ENCODE peak calls at places on chromosomes 3 and 15, in six cellular contexts. P, Q, C, S, Y and G are unnamed samples.

GRCh38 chr3:183253364-183253960 is 409 bp downstream of the B3GNT5 start:
- DNase-seq in P (peak; percentile 68), Q (peak; percentile 81), C (peak; percentile 48), S (peak; percentile 95), Y (peak; percentile 28), G (peak; percentile 24)

GRCh38 chr3:171347017-171347979 is 112.9 kb downstream of the TNIK start:
- DNase-seq in P (no peak), Q (peak; percentile 54), C (peak; percentile 58), S (no peak), Y (no peak), G (peak; percentile 20)

GRCh38 chr15:75727851-75728715 is 15.4 kb upstream of the CSPG4 start:
- DNase-seq in P (peak; percentile 67), Q (no peak), C (no peak), S (no peak), Y (peak; percentile 69), G (no peak)

GRCh38 chr3:107085261-107085660 is 292.0 kb upstream of the CCDC54 start:
- DNase-seq in P (no peak), Q (peak; percentile 8), C (no peak), S (no peak), Y (no peak), G (no peak)

GRCh38 chr3:126514161-126514560 is 3.4 kb downstream of the UROC1 start:
- DNase-seq in P (no peak), Q (no peak), C (no peak), S (no peak), Y (no peak), G (no peak)

GRCh38 chr3:155230382-155230781 is 63.1 kb downstream of the STRIT1 start:
- DNase-seq in P (no peak), Q (peak; percentile 56), C (no peak), S (no peak), Y (no peak), G (no peak)

GRCh38 chr15:39947401-39948197 is 13.7 kb downstream of the EIF2AK4 start:
- DNase-seq in P (no peak), Q (no peak), C (no peak), S (no peak), Y (no peak), G (no peak)

GRCh38 chr3:133384331-133385027 is 15.4 kb upstream of the BFSP2 start:
- DNase-seq in P (peak; percentile 25), Q (peak; percentile 70), C (peak; percentile 17), S (peak; percentile 27), Y (peak; percentile 30), G (peak; percentile 61)

GRCh38 chr3:72565593-72565992 is 282.7 kb downstream of the SHQ1 start:
- DNase-seq in P (no peak), Q (no peak), C (no peak), S (no peak), Y (no peak), G (no peak)

GRCh38 chr3:150740733-150741496 is 22.1 kb downstream of the SIAH2 start:
- DNase-seq in P (no peak), Q (no peak), C (no peak), S (no peak), Y (no peak), G (no peak)

GRCh38 chr3:164416491-164417222 is 661.6 kb downstream of the SI start:
- DNase-seq in P (no peak), Q (no peak), C (no peak), S (no peak), Y (no peak), G (no peak)

GRCh38 chr15:31339558-31339895 is 12.9 kb downstream of the KLF13 start:
- DNase-seq in P (no peak), Q (no peak), C (no peak), S (peak; percentile 70), Y (no peak), G (no peak)

GRCh38 chr3:50620420-50620819 is 3.5 kb downstream of the MAPKAPK3 start:
- DNase-seq in P (no peak), Q (no peak), C (no peak), S (no peak), Y (no peak), G (no peak)

GRCh38 chr15:37586976-37587375 is 347.5 kb upstream of the TMCO5A start:
- DNase-seq in P (no peak), Q (peak; percentile 52), C (no peak), S (no peak), Y (no peak), G (no peak)

GRCh38 chr3:168127466-168127865 is 31.7 kb upstream of the GOLIM4 start:
- DNase-seq in P (no peak), Q (no peak), C (no peak), S (no peak), Y (no peak), G (no peak)

GRCh38 chr15:29065571-29065970 is 179.8 kb downstream of the APBA2 start:
- DNase-seq in P (no peak), Q (no peak), C (no peak), S (no peak), Y (no peak), G (no peak)

GRCh38 chr3:132222868-132223538 is 94.2 kb upstream of the ACP3 start:
- DNase-seq in P (no peak), Q (no peak), C (no peak), S (no peak), Y (no peak), G (no peak)

GRCh38 chr3:183291511-183292031 is 38.5 kb downstream of the B3GNT5 start:
- DNase-seq in P (no peak), Q (peak; percentile 66), C (no peak), S (no peak), Y (peak; percentile 45), G (no peak)

GRCh38 chr3:46898321-46899150 is 21.0 kb downstream of the PTH1R start:
- DNase-seq in P (no peak), Q (no peak), C (no peak), S (peak; percentile 88), Y (no peak), G (no peak)

GRCh38 chr3:5304789-5305680 is 117.5 kb downstream of the EDEM1 start:
- DNase-seq in P (peak; percentile 55), Q (peak; percentile 20), C (peak; percentile 6), S (no peak), Y (peak; percentile 65), G (peak; percentile 33)

GRCh38 chr3:179653106-179653776 is 401 bp downstream of the USP13 start:
- DNase-seq in P (peak; percentile 68), Q (peak; percentile 83), C (peak; percentile 46), S (peak; percentile 93), Y (peak; percentile 69), G (peak; percentile 63)

GRCh38 chr3:179651687-179652466 is 963 bp upstream of the USP13 start:
- DNase-seq in P (no peak), Q (no peak), C (no peak), S (no peak), Y (no peak), G (no peak)

GRCh38 chr3:179655236-179655635 is 2.4 kb downstream of the USP13 start:
- DNase-seq in P (no peak), Q (no peak), C (no peak), S (no peak), Y (no peak), G (no peak)

GRCh38 chr3:179653777-179654117 is 907 bp downstream of the USP13 start:
- DNase-seq in P (peak; percentile 7), Q (no peak), C (no peak), S (no peak), Y (peak; percentile 31), G (no peak)

GRCh38 chr3:179652467-179653105 is at the start of gene USP13:
- DNase-seq in P (peak; percentile 54), Q (peak; percentile 84), C (peak; percentile 36), S (peak; percentile 93), Y (peak; percentile 74), G (peak; percentile 75)
- TF ChIP-seq CTCF in P (peak; percentile 46), Q (no peak), C (peak; percentile 26), S (peak; percentile 34), Y (peak; percentile 4), G (no peak)

GRCh38 chr15:51757463-51757862 is 6.1 kb downstream of the TMOD2 start:
- DNase-seq in P (no peak), Q (no peak), C (no peak), S (no peak), Y (no peak), G (no peak)

GRCh38 chr15:51760805-51761204 is 9.4 kb downstream of the TMOD2 start:
- DNase-seq in P (no peak), Q (no peak), C (no peak), S (no peak), Y (no peak), G (no peak)

GRCh38 chr15:51758645-51759044 is 7.2 kb downstream of the TMOD2 start:
- DNase-seq in P (peak; percentile 27), Q (peak; percentile 81), C (peak; percentile 40), S (no peak), Y (no peak), G (no peak)

GRCh38 chr15:51756482-51756881 is 5.1 kb downstream of the TMOD2 start:
- DNase-seq in P (no peak), Q (no peak), C (no peak), S (no peak), Y (no peak), G (no peak)

DNA sequence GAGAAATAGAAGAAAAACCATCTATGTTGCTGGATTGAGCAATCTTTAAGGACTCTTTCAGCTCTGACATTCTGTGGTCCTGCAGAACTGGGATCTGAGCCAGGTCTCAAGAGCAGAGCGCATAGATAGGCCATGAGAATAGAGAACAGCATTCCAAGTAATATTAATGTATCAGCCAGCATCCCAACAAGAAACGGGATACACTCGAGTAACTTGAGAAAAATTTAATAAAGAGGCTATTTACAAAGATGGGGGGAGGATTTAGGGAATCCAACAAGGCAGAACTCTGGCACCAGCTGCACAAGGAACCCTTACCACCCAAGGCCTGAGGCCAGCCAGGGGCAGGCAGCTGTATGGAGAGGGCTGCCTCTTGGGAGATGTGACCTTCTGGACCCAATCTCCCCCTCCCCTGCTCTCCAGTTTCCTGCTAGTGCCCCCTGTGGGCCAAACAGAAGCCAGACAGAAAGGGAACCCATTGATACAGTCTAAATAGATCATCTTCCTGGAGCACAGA is 8.2 kb downstream of the TMOD2 start:
- DNase-seq in P (peak; percentile 41), Q (peak; percentile 97), C (no peak), S (no peak), Y (no peak), G (no peak)
- TF ChIP-seq CTCF in P (no peak), Q (peak; percentile 53), C (peak; percentile 22), S (no peak), Y (no peak), G (peak; percentile 24)

DNA sequence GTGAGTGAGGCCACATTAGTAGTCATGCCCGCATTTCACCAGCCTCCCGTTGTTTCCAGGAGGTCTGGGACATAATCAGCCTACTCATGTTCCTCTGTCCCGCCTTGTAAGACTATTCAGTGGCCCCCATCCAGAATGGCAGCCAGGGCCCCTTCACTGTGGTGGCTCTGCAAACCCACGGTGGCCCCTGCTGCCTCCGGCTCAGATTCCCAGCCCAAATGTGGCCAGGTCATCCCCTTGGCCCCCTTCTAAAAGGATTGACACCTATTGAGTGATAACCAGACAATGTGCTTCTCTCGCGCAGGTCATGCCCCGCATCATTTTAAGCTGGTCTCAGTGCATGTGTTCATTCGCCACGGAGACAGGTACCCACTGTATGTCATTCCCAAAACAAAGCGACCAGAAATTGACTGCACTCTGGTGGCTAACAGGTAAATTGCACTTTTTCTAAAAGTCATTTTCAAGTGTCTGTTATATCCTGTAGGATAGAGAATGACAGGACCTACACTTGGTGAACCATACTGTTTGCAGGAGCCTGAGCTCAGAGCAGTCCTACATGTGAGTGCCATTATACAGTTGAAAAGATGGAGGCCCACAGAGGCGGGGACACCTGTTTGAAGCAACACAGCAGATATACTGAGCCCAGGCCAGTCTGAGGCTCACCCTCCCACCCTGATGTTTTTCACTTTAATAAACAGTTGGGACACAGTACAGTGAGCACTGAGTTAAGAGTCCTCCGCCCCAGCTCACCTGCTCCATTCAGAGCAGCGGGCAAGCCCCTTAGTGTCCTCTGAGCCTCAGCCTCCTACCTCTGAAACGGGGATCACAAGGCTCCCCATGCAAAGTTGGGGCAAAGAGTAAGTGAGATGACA is 47.7 kb downstream of the PXYLP1 start:
- DNase-seq in P (no peak), Q (peak; percentile 30), C (no peak), S (no peak), Y (peak; percentile 41), G (peak; percentile 56)
- TF ChIP-seq CTCF in P (peak; percentile 57), Q (peak; percentile 60), C (peak; percentile 46), S (peak; percentile 68), Y (peak; percentile 57), G (peak; percentile 34)

GRCh38 chr15:69652906-69653305 is 200.3 kb downstream of the RPLP1 start:
- DNase-seq in P (no peak), Q (no peak), C (no peak), S (no peak), Y (no peak), G (no peak)
- TF ChIP-seq CTCF in P (no peak), Q (no peak), C (peak; percentile 9), S (no peak), Y (no peak), G (no peak)